ENCODE peak calls at places on chromosomes 2 and 18, in four cellular contexts. C is aorta, Y is AG09309, S is nucleus accumbens. M is an unnamed sample.

GRCh38 chr2:73187549-73187948 is 14.8 kb upstream of the NOTO start:
- DNase-seq in Y (no peak), S (no peak), C (no peak), M (no peak)

GRCh38 chr18:12253027-12253426 is 1.1 kb upstream of the CIDEA start:
- DNase-seq in C (no peak), Y (no peak), S (no peak), M (no peak)

GRCh38 chr2:11071207-11071606 is 84.1 kb upstream of the SLC66A3 start:
- DNase-seq in C (no peak), Y (no peak), S (no peak), M (no peak)

GRCh38 chr2:121185571-121186074 is 99.4 kb downstream of the TFCP2L1 start:
- DNase-seq in S (peak; percentile 34), C (no peak), Y (no peak), M (no peak)

GRCh38 chr2:151775057-151775740 is 40.9 kb upstream of the NEB start:
- DNase-seq in C (no peak), S (no peak), Y (no peak), M (no peak)

GRCh38 chr2:10447300-10448207 is 573 bp downstream of the ODC1 start:
- DNase-seq in C (no peak), S (no peak), Y (no peak), M (peak; percentile 79)

GRCh38 chr2:226439337-226439736 is 360.3 kb downstream of the IRS1 start:
- DNase-seq in Y (peak; percentile 67), C (no peak), S (no peak), M (no peak)

GRCh38 chr2:158297606-158298005 is 158.9 kb downstream of the CCDC148 start:
- DNase-seq in S (no peak), C (no peak), Y (no peak), M (no peak)

GRCh38 chr2:135245055-135245454 is 193.0 kb downstream of the RAB3GAP1 start:
- DNase-seq in S (no peak), C (no peak), Y (no peak), M (no peak)

GRCh38 chr2:227612546-227613271 is 1.9 kb downstream of the SCYGR3 start:
- DNase-seq in S (no peak), C (no peak), Y (no peak), M (no peak)

GRCh38 chr2:134883552-134884293 is 34.9 kb upstream of the CCNT2 start:
- DNase-seq in C (no peak), Y (no peak), S (no peak), M (no peak)